ENCODE peak calls at places on chromosomes 7 and 10, in eight cellular contexts. Q is T-helper 9 cell; B is stimulated activated naive B cell treated with anti-CD40 and anti-IgM and Interleukin-4, amounts not matched to agents 10 μg/mL and 1 μg/mL and 100 μg/mL, for 72 hours; R is H54; D is mucosa of gallbladder; Z is activated CD8-positive, alpha-beta memory T cell treated with anti-CD3 and anti-CD28 coated beads, Interleukin-2, amount 50 U/mL, for 4 hours; V is stimulated activated CD4-positive, alpha-beta T cell treated with anti-CD3 and anti-CD28 coated beads, Interleukin-4, amount 100 ng/mL, for 4 hours; J is effector CD4-positive, alpha-beta T cell. M is an unnamed sample.

GRCh38 chr7:91759205-91759863 is 121.2 kb downstream of the MTERF1 start:
- DNase-seq in B (no peak), Q (no peak), J (no peak), V (no peak), Z (no peak), R (no peak), D (peak), M (no peak)

GRCh38 chr7:107581387-107582013 is 1.5 kb downstream of the BCAP29 start:
- DNase-seq in Z (no peak), R (no peak), J (no peak), D (no peak), V (no peak), B (no peak), Q (no peak), M (no peak)

GRCh38 chr7:879706-880105 is 3.4 kb downstream of the GET4 start:
- DNase-seq in R (no peak), Z (no peak), D (no peak), Q (no peak), B (no peak), V (no peak), J (no peak), M (no peak)

GRCh38 chr7:31633894-31634494 is 53.0 kb upstream of the PPP1R17 start:
- DNase-seq in R (peak), D (peak), Z (no peak), J (no peak), B (no peak), Q (no peak), V (no peak), M (no peak)

GRCh38 chr7:117683736-117684135 is 189.5 kb downstream of the CTTNBP2 start:
- DNase-seq in Q (no peak), B (no peak), V (no peak), D (no peak), R (no peak), Z (no peak), J (no peak), M (no peak)

GRCh38 chr7:158868754-158869410 is 12.5 kb downstream of the DYNC2I1 start:
- DNase-seq in V (no peak), D (no peak), Q (no peak), Z (no peak), R (no peak), B (no peak), J (no peak), M (no peak)

GRCh38 chr10:97736902-97737769 is at the start of gene ZFYVE27:
- DNase-seq in Z (peak), J (peak), D (peak), B (peak), R (peak), V (peak), Q (peak), M (peak)

GRCh38 chr10:34655286-34656170 is 159.6 kb downstream of the PARD3 start:
- DNase-seq in V (no peak), D (peak), R (peak), J (no peak), Z (no peak), B (no peak), Q (no peak), M (no peak)

GRCh38 chr10:24857001-24857695 is 95.3 kb downstream of the PRTFDC1 start:
- DNase-seq in Q (no peak), Z (no peak), R (no peak), D (no peak), V (no peak), J (no peak), B (no peak), M (no peak)

GRCh38 chr7:100449190-100449795 is 13.0 kb upstream of the PPP1R35 start:
- DNase-seq in V (no peak), D (no peak), Q (no peak), Z (no peak), B (no peak), R (no peak), J (no peak), M (no peak)

GRCh38 chr7:72467237-72467636 is 55.1 kb upstream of the CALN1 start:
- DNase-seq in Q (no peak), D (no peak), B (no peak), J (no peak), V (no peak), R (no peak), Z (no peak), M (no peak)

GRCh38 chr7:6271091-6271658 is 1.2 kb downstream of the CYTH3 start:
- DNase-seq in Q (peak), B (peak), D (peak), J (peak), Z (peak), V (peak), R (peak), M (peak)

GRCh38 chr7:116224492-116225098 is 14.3 kb downstream of the TES start:
- DNase-seq in V (no peak), Q (no peak), Z (no peak), J (no peak), R (no peak), D (no peak), B (no peak), M (no peak)

GRCh38 chr7:104209063-104209462 is 1.2 kb upstream of the ORC5 start:
- DNase-seq in J (no peak), Q (no peak), V (no peak), R (no peak), D (no peak), Z (no peak), B (no peak), M (no peak)

GRCh38 chr10:103966671-103967432 is at the start of gene SLK:
- DNase-seq in R (peak), Q (peak), V (peak), Z (peak), D (peak), J (peak), B (peak), M (peak)

GRCh38 chr7:98921608-98922372 is 43.5 kb downstream of the TRRAP start:
- DNase-seq in R (no peak), J (no peak), Z (no peak), D (no peak), B (no peak), Q (no peak), V (no peak), M (no peak)

GRCh38 chr10:103333934-103334520 is 16.9 kb downstream of the PCGF6 start:
- DNase-seq in V (no peak), Q (no peak), B (no peak), J (no peak), R (no peak), Z (no peak), D (no peak), M (no peak)

GRCh38 chr10:114388275-114388674 is 16.0 kb downstream of the AFAP1L2 start:
- DNase-seq in J (no peak), D (no peak), Z (no peak), R (no peak), V (no peak), Q (no peak), B (peak), M (no peak)

GRCh38 chr10:84265378-84265777 is 20.5 kb downstream of the RGR start:
- DNase-seq in Z (no peak), D (no peak), B (no peak), R (no peak), J (no peak), Q (no peak), V (no peak), M (no peak)

GRCh38 chr7:130191791-130192190 is 13.4 kb downstream of the TMEM209 start:
- DNase-seq in R (no peak), Z (no peak), D (no peak), B (no peak), V (no peak), Q (no peak), J (no peak), M (no peak)

GRCh38 chr7:116209561-116210070 is 723 bp upstream of the TES start:
- DNase-seq in D (no peak), J (no peak), Q (no peak), V (no peak), Z (no peak), B (no peak), R (no peak), M (no peak)

GRCh38 chr7:30171753-30172447 is 37.1 kb downstream of the MTURN start:
- DNase-seq in B (no peak), R (peak), D (no peak), Q (no peak), Z (no peak), V (no peak), J (no peak), M (no peak)

GRCh38 chr10:119135517-119135890 is 30.0 kb downstream of the SFXN4 start:
- DNase-seq in R (no peak), V (no peak), J (no peak), Q (no peak), B (no peak), Z (no peak), D (no peak), M (no peak)

GRCh38 chr10:92200564-92200963 is 90.3 kb downstream of the CPEB3 start:
- DNase-seq in D (no peak), B (no peak), R (no peak), Z (no peak), Q (no peak), J (no peak), V (no peak), M (no peak)

GRCh38 chr7:135748770-135749169 is at the start of gene FAM180A:
- DNase-seq in B (no peak), V (no peak), D (peak), R (no peak), J (no peak), Q (no peak), Z (no peak), M (peak)

GRCh38 chr7:25669954-25670841 is 441.9 kb upstream of the NPVF start:
- DNase-seq in B (no peak), J (no peak), V (no peak), R (no peak), Q (no peak), D (peak), Z (no peak), M (peak)

GRCh38 chr10:5502903-5503835 is 3.8 kb upstream of the CALML5 start:
- DNase-seq in B (no peak), Z (no peak), J (no peak), D (peak), Q (no peak), V (no peak), R (no peak), M (no peak)

GRCh38 chr10:36173364-36173763 is 531.3 kb upstream of the FZD8 start:
- DNase-seq in B (no peak), Q (no peak), V (no peak), Z (no peak), J (no peak), R (no peak), D (no peak), M (no peak)

GRCh38 chr10:33025039-33025438 is 67.0 kb upstream of the ITGB1 start:
- DNase-seq in Z (no peak), J (no peak), Q (no peak), B (no peak), D (no peak), V (no peak), R (no peak), M (no peak)

GRCh38 chr7:2638224-2638991 is 6.6 kb downstream of the TTYH3 start:
- DNase-seq in Q (no peak), B (no peak), Z (no peak), R (no peak), V (no peak), D (no peak), J (no peak), M (peak)

GRCh38 chr10:48697821-48698764 is 13.4 kb downstream of the WDFY4 start:
- DNase-seq in Z (no peak), R (no peak), B (no peak), V (no peak), D (no peak), Q (no peak), J (no peak), M (no peak)

M was measured in gastrocnemius medialis.